ENCODE peak calls at places on chromosome 16, in seven cellular contexts. V, A, Y, W, E, K and P are unnamed samples.
A peak's percentile ranks its signal among the peaks of the same experiment; 100 is the strongest.

GRCh38 chr16:11233727-11234376 is 22.2 kb downstream of the SOCS1 start:
- DNase-seq in A (no peak), K (no peak), E (no peak), W (no peak), Y (no peak), V (no peak), P (no peak)

GRCh38 chr16:3646348-3646920 is 8.1 kb upstream of the DNASE1 start:
- DNase-seq in W (no peak), E (no peak), A (no peak), V (no peak), Y (peak; percentile 87), K (peak; percentile 13), P (no peak)

GRCh38 chr16:1290860-1291575 is 18.4 kb upstream of the UBE2I start:
- DNase-seq in E (no peak), V (no peak), Y (no peak), A (no peak), K (no peak), W (no peak), P (no peak)

GRCh38 chr16:252366-253337 is 18.0 kb downstream of the FAM234A start:
- DNase-seq in Y (no peak), K (no peak), E (no peak), W (no peak), A (no peak), V (no peak), P (no peak)

GRCh38 chr16:1550696-1551095 is 17.2 kb downstream of the TMEM204 start:
- DNase-seq in E (no peak), V (no peak), W (no peak), Y (no peak), A (no peak), K (no peak), P (no peak)

GRCh38 chr16:66427871-66428681 is 981 bp downstream of the BEAN1 start:
- DNase-seq in K (no peak), E (peak; percentile 37), W (no peak), Y (no peak), A (no peak), V (no peak), P (no peak)

GRCh38 chr16:68365167-68365817 is 54.5 kb downstream of the PRMT7 start:
- DNase-seq in A (no peak), W (no peak), K (no peak), V (no peak), E (no peak), Y (no peak), P (no peak)

GRCh38 chr16:77191259-77191969 is 424 bp downstream of the MON1B start:
- DNase-seq in A (peak; percentile 31), W (no peak), V (peak; percentile 61), K (no peak), Y (no peak), E (no peak), P (no peak)

GRCh38 chr16:78259883-78260282 is 160.4 kb downstream of the WWOX start:
- DNase-seq in Y (no peak), K (no peak), E (no peak), A (no peak), V (no peak), W (no peak), P (no peak)

GRCh38 chr16:61926766-61927165 is 109.5 kb downstream of the CDH8 start:
- DNase-seq in V (no peak), Y (no peak), E (no peak), A (no peak), W (no peak), K (peak; percentile 8), P (no peak)

GRCh38 chr16:24858219-24859041 is 12.7 kb downstream of the SLC5A11 start:
- DNase-seq in W (peak; percentile 53), V (peak; percentile 52), K (peak; percentile 49), Y (no peak), E (peak; percentile 75), A (no peak), P (peak; percentile 39)

GRCh38 chr16:66265556-66266133 is 100.8 kb upstream of the CDH5 start:
- DNase-seq in E (no peak), V (no peak), A (peak; percentile 17), W (no peak), Y (no peak), K (no peak), P (no peak)

GRCh38 chr16:57868913-57869520 is 66.7 kb upstream of the KIFC3 start:
- DNase-seq in V (no peak), A (no peak), K (no peak), W (no peak), E (no peak), Y (no peak), P (no peak)

GRCh38 chr16:57867000-57867561 is 64.8 kb upstream of the KIFC3 start:
- DNase-seq in V (no peak), A (no peak), K (no peak), W (no peak), E (no peak), Y (no peak), P (no peak)

GRCh38 chr16:57865746-57866528 is 63.6 kb upstream of the KIFC3 start:
- DNase-seq in W (no peak), A (no peak), Y (no peak), V (no peak), E (no peak), K (no peak), P (no peak)

GRCh38 chr16:57863434-57864160 is 61.3 kb upstream of the KIFC3 start:
- DNase-seq in V (no peak), Y (peak; percentile 63), A (peak; percentile 69), E (peak; percentile 85), W (peak; percentile 56), K (peak; percentile 83), P (no peak)

DNA sequence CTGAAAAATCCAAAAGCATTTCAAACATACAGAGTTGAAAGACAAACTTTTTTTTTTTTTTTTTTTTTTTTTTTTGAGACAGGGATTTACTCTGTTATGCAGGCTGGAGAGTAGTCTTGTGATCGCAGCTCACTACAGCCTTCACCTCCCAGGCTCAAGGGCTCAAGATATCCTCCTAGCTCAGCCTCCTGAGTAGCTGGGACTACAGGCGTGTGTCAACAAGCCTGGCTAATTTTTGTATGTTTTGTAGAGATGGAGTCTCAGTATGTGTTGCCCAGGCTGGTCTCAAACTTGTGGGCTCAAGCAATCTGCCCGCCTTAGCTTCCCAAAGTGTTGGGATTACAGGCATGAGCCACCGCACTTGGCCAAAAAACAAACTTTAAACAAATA is 64.2 kb upstream of the KIFC3 start:
- DNase-seq in K (no peak), E (no peak), W (no peak), Y (no peak), V (no peak), A (no peak), P (no peak)
- H3K4me3 ChIP-seq in K (no peak overlapping the region), E (no peak overlapping the region), W (no peak overlapping the region), Y (no peak overlapping the region), V (no peak overlapping the region), A (no peak overlapping the region), P (no peak overlapping the region)

GRCh38 chr16:21611546-21612384 is 12.4 kb downstream of the METTL9 start:
- DNase-seq in Y (no peak), W (no peak), V (no peak), K (no peak), E (peak; percentile 21), A (no peak), P (no peak)
- H3K4me3 ChIP-seq in Y (no peak overlapping the region), W (no peak overlapping the region), V (no peak overlapping the region), K (no peak overlapping the region), E (peak overlapping the region; percentile 61), A (no peak overlapping the region), P (no peak overlapping the region)

DNA sequence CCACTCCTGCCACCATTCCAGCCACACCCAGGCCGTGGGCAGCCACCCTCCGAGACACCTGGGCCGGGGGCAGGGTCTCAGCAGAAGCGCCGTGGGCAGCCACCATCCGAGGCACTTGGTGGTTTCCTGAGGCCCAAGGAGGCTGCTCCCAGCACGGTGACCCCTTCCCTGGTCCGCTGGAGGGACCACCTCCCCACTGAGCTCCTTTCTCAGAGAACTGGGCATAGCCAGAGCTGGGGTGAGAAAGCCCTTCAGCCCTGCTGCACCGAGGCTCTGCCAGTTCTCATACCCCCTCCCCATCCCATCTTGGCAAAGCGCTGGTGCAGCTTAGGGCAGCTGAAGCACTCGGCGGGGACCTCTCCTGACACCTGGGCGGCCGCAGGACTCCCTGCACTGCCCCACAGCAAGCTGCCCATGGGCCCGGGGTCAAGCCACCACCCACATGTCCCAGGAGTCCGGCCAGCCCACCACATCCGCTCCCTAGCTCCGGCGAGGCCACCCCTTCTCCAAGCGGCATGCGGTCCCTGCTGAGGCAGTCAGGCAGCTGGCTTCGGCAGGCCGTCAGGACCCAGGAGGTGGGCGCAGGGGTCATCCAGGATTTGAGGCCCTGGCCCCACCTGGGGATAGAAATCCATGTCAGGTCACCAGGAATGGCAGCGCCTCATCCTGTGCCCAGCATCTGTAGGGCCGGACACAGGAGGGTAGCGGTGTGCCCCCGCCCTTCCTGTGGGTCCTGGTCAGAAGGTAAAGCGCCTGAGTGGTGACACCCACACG is 1.3 kb upstream of the CYBA start:
- DNase-seq in W (no peak), K (no peak), V (no peak), Y (no peak), E (no peak), A (no peak), P (no peak)
- H3K4me3 ChIP-seq in W (no peak overlapping the region), K (no peak overlapping the region), V (no peak overlapping the region), Y (no peak overlapping the region), E (no peak overlapping the region), A (no peak overlapping the region), P (no peak overlapping the region)

GRCh38 chr16:48321307-48322036 is 63.7 kb downstream of the SIAH1 start:
- DNase-seq in Y (no peak), K (peak; percentile 44), A (no peak), E (peak; percentile 38), W (no peak), V (no peak), P (no peak)

GRCh38 chr16:48323783-48324775 is 61.1 kb downstream of the SIAH1 start:
- DNase-seq in E (peak; percentile 72), V (no peak), W (no peak), K (no peak), A (no peak), Y (no peak), P (peak; percentile 6)

GRCh38 chr16:48317614-48318013 is 67.6 kb downstream of the SIAH1 start:
- DNase-seq in W (no peak), A (no peak), Y (no peak), V (no peak), K (peak; percentile 83), E (peak; percentile 38), P (no peak)

GRCh38 chr16:48318630-48319029 is 66.6 kb downstream of the SIAH1 start:
- DNase-seq in E (peak; percentile 16), A (no peak), K (peak; percentile 82), W (no peak), V (peak; percentile 56), Y (no peak), P (peak; percentile 93)
- H3K4me3 ChIP-seq in E (no peak overlapping the region), A (no peak overlapping the region), K (no peak overlapping the region), W (no peak overlapping the region), V (peak overlapping the region; percentile 40), Y (no peak overlapping the region), P (no peak overlapping the region)

DNA sequence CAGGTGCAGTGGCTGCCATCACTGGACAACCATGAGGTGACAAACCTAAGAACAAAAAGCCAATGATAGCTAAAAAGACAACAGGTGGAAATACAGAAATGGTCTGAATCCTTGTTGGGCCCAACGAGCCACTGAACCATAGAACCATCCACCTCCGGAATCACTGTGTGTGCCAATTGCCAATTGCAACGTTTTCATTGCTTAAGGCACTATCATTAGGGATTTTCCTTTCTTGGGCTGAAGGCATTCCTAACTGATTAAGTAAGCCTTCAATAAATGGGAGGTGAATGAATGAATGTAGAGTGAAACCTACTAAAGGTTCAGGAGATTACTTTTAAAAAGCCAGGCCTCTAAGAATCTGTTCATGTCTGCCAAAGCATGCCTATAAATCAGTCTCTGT is 3.6 kb downstream of the USP31 start:
- DNase-seq in W (no peak), E (peak; percentile 60), A (peak; percentile 25), V (no peak), K (peak; percentile 73), Y (no peak), P (no peak)
- H3K4me3 ChIP-seq in W (peak overlapping the region; percentile 1), E (no peak overlapping the region), A (no peak overlapping the region), V (no peak overlapping the region), K (no peak overlapping the region), Y (no peak overlapping the region), P (no peak overlapping the region)